ENCODE peak calls at places on chromosomes 5 and 9, in six cellular contexts. M is right cardiac atrium; E is left cardiac atrium; L is T-helper 17 cell; A is activated T-cell treated with anti-CD3 and anti-CD28 coated beads, Interleukin-2, amount 50 U/mL, for 72 hours; P is naive thymus-derived CD8-positive, alpha-beta T cell. Y is an unnamed sample.

GRCh38 chr5:97764700-97765099 is 581.7 kb upstream of the RIOK2 start:
- ATAC-seq in M (no peak), E (no peak), L (no peak), A (no peak), P (no peak), Y (no peak)

GRCh38 chr9:114770991-114771390 is 34.8 kb downstream of the TNFSF15 start:
- ATAC-seq in M (no peak), E (no peak), L (no peak), A (no peak), P (no peak), Y (no peak)

GRCh38 chr5:100595152-100595811 is 60.1 kb downstream of the FAM174A start:
- ATAC-seq in M (peak; percentile 91), E (peak; percentile 98), L (no peak), A (no peak), P (no peak), Y (peak; percentile 72)

GRCh38 chr5:177346820-177347219 is 4.6 kb downstream of the LMAN2 start:
- ATAC-seq in M (no peak), E (no peak), L (no peak), A (no peak), P (no peak), Y (no peak)

GRCh38 chr9:136095495-136096058 is 488 bp upstream of the NACC2 start:
- ATAC-seq in M (peak; percentile 15), E (peak; percentile 20), L (peak; percentile 29), A (peak; percentile 38), P (peak; percentile 27), Y (peak; percentile 28)

GRCh38 chr9:37486256-37486615 is 488 bp downstream of the POLR1E start:
- ATAC-seq in M (no peak), E (peak; percentile 1), L (no peak), A (no peak), P (no peak), Y (no peak)

GRCh38 chr9:75229605-75230332 is 141.5 kb downstream of the OSTF1 start:
- ATAC-seq in M (peak; percentile 86), E (peak; percentile 89), L (no peak), A (peak; percentile 40), P (no peak), Y (peak; percentile 95)

GRCh38 chr9:101601904-101602765 is 7.4 kb upstream of the PPP3R2 start:
- ATAC-seq in M (peak; percentile 45), E (peak; percentile 47), L (peak; percentile 48), A (peak; percentile 37), P (no peak), Y (no peak)

GRCh38 chr5:175809531-175810121 is 61.8 kb upstream of the CPLX2 start:
- ATAC-seq in M (no peak), E (no peak), L (no peak), A (no peak), P (no peak), Y (no peak)

GRCh38 chr9:121914604-121915303 is 178.4 kb downstream of the TTLL11 start:
- ATAC-seq in M (no peak), E (no peak), L (no peak), A (no peak), P (no peak), Y (no peak)

GRCh38 chr9:137053944-137054931 is at the start of gene ENTPD2:
- ATAC-seq in M (no peak), E (peak; percentile 32), L (peak; percentile 68), A (peak; percentile 60), P (peak; percentile 65), Y (no peak)

GRCh38 chr5:156707750-156708149 is 142.3 kb upstream of the PPP1R2B start:
- ATAC-seq in M (no peak), E (no peak), L (no peak), A (no peak), P (no peak), Y (no peak)

GRCh38 chr9:5552301-5552700 is 42.0 kb downstream of the PDCD1LG2 start:
- ATAC-seq in M (no peak), E (no peak), L (no peak), A (no peak), P (no peak), Y (no peak)

GRCh38 chr5:62964428-62964827 is 385.8 kb downstream of the LRRC70 start:
- ATAC-seq in M (no peak), E (no peak), L (no peak), A (no peak), P (no peak), Y (no peak)

GRCh38 chr5:162128117-162128516 is 60.5 kb downstream of the GABRG2 start:
- ATAC-seq in M (no peak), E (no peak), L (no peak), A (no peak), P (no peak), Y (no peak)

GRCh38 chr5:132277971-132278964 is 15.9 kb upstream of the SLC22A4 start:
- ATAC-seq in M (no peak), E (no peak), L (no peak), A (no peak), P (no peak), Y (no peak)

GRCh38 chr5:16701134-16702094 is 84.6 kb upstream of the RETREG1 start:
- ATAC-seq in M (no peak), E (no peak), L (no peak), A (no peak), P (no peak), Y (no peak)

GRCh38 chr5:55855509-55855908 is 4.4 kb downstream of the IL31RA start:
- ATAC-seq in M (no peak), E (no peak), L (no peak), A (peak; percentile 24), P (peak; percentile 20), Y (no peak)

GRCh38 chr9:136656795-136657611 is 5.7 kb upstream of the EGFL7 start:
- ATAC-seq in M (peak; percentile 22), E (peak; percentile 25), L (peak; percentile 33), A (no peak), P (no peak), Y (no peak)

GRCh38 chr9:131712151-131712716 is 27.6 kb downstream of the RAPGEF1 start:
- ATAC-seq in M (no peak), E (no peak), L (no peak), A (no peak), P (no peak), Y (no peak)